ENCODE peak calls at places on chromosomes 2 and 18, in seven cellular contexts. U is RWPE1, X is activated B cell treated with CpG ODN at 0.5 μM for 24 hours, J is left lung, C is MCF 10A, H is astrocyte of the spinal cord, S is fibroblast of mammary gland. B is an unnamed sample.

GRCh38 chr2:171102802-171103201 is 57.9 kb downstream of the TLK1 start:
- DNase-seq in S (no peak), H (no peak), X (no peak), U (no peak), J (no peak), C (no peak), B (no peak)

GRCh38 chr2:109699646-109700045 is 85.5 kb downstream of the SOWAHC start:
- DNase-seq in H (no peak), C (no peak), J (no peak), X (no peak), U (no peak), S (no peak), B (no peak)

GRCh38 chr18:75915941-75916640 is 488.6 kb upstream of the SMIM21 start:
- DNase-seq in C (no peak), S (no peak), J (peak), H (no peak), X (no peak), U (peak), B (peak)

GRCh38 chr2:174493549-174494331 is 6.9 kb upstream of the GPR155 start:
- DNase-seq in X (no peak), U (no peak), C (no peak), J (no peak), H (no peak), S (no peak), B (no peak)

GRCh38 chr18:45441110-45441842 is 174.0 kb upstream of the SLC14A2 start:
- DNase-seq in X (no peak), S (peak), H (peak), C (peak), U (peak), J (no peak), B (no peak)

GRCh38 chr2:66103581-66103980 is 331.3 kb upstream of the MEIS1 start:
- DNase-seq in S (no peak), U (no peak), J (no peak), C (no peak), X (no peak), H (no peak), B (no peak)

GRCh38 chr2:11796190-11797171 is 50.0 kb downstream of the LPIN1 start:
- DNase-seq in J (no peak), H (no peak), U (no peak), C (no peak), S (peak), X (no peak), B (no peak)

GRCh38 chr2:231355802-231356473 is 39.6 kb upstream of the B3GNT7 start:
- DNase-seq in S (no peak), X (no peak), U (no peak), J (no peak), H (peak), C (no peak), B (no peak)

GRCh38 chr2:172726172-172726735 is 9.4 kb upstream of the RAPGEF4 start:
- DNase-seq in C (no peak), U (no peak), H (peak), S (no peak), J (no peak), X (no peak), B (no peak)

GRCh38 chr2:227661019-227661726 is 5.4 kb upstream of the SCYGR5 start:
- DNase-seq in J (no peak), U (no peak), H (no peak), C (no peak), X (no peak), S (no peak), B (no peak)

GRCh38 chr2:54466880-54467279 is 10.8 kb downstream of the SPTBN1 start:
- DNase-seq in J (no peak), S (peak), U (no peak), X (no peak), H (no peak), C (no peak), B (no peak)

GRCh38 chr18:9196568-9196967 is 60.0 kb downstream of the ANKRD12 start:
- DNase-seq in J (no peak), X (no peak), H (no peak), S (no peak), U (no peak), C (no peak), B (no peak)

GRCh38 chr18:76604642-76605240 is 109.7 kb upstream of the ZNF516 start:
- DNase-seq in C (peak), H (no peak), X (no peak), U (no peak), S (peak), J (no peak), B (no peak)

GRCh38 chr2:128232965-128233789 is 85.5 kb downstream of the HS6ST1 start:
- DNase-seq in H (peak), S (peak), C (peak), J (peak), U (peak), X (peak), B (peak)

GRCh38 chr2:128235581-128235980 is 83.1 kb downstream of the HS6ST1 start:
- DNase-seq in H (no peak), U (no peak), C (no peak), S (no peak), X (no peak), J (no peak), B (no peak)

GRCh38 chr2:128234613-128235012 is 84.1 kb downstream of the HS6ST1 start:
- DNase-seq in J (no peak), X (no peak), C (no peak), S (no peak), U (no peak), H (no peak), B (no peak)

GRCh38 chr2:128236491-128237035 is 82.1 kb downstream of the HS6ST1 start:
- DNase-seq in X (no peak), C (peak), S (peak), U (peak), J (no peak), H (peak), B (no peak)

GRCh38 chr2:128233790-128234395 is 84.8 kb downstream of the HS6ST1 start:
- DNase-seq in J (no peak), H (no peak), S (no peak), X (no peak), U (no peak), C (no peak), B (no peak)
- TF ChIP-seq CTCF in J (peak), H (no peak), S (no peak), X (no peak), U (peak), C (no peak), B (no peak)

DNA sequence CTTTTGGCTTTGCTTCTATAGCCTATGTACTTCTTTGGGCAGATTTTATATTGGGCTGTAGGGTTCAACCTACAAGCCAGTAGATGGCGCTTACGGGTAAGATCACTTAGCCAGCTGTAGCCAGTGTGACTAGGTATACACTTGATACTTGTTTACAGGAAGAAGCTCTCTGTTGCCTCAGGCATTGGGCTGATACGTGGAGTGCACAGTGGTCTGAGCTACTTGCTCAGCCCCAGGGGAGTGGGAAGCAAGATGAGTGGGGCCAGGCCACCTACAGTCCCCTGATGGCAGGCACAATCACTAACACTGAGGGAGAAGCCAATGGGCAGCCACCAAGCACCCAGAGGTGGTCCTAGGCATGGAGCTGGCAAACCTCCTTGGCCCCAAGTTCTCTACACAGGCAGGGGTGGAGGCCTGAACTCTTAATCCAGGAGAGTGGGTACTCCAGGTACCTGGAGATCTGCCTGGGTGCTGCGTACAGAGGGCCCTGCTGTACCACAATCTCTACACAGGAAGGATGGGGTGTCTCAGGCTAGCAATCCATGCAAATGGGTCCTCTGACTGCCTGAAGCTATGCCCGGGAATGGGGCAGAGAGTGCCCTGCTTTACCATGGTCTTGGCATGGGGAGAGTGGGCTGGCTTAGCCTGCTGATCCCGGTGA is 122.2 kb downstream of the NCOA1 start:
- DNase-seq in U (no peak), C (peak), X (no peak), J (no peak), S (peak), H (peak), B (peak)
- TF ChIP-seq CTCF in U (no peak), C (no peak), X (no peak), J (peak), S (peak), H (peak), B (peak)

DNA sequence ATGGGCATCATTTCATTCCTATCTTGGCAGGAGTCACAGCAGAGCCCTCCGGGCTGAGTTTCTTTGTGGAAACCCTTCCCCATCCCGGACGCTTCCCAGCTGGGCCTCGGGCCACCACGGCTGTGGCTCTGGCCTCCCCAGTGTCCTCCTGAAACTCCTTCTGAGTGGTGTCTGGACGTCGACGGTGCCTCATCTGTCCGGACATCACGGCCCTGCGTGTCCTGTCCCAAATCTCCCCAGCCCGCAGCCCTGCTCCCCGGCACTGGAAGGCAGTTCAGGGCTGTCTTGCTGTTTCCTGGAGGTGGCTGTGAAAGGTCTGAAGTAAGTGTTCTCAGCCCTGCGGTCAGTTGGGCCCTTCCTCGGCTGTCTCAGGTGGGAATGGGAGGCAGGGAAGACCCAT is 99.8 kb upstream of the TMEM18 start:
- DNase-seq in H (no peak), U (no peak), C (no peak), X (no peak), S (no peak), J (no peak), B (no peak)
- TF ChIP-seq CTCF in H (no peak), U (no peak), C (no peak), X (no peak), S (no peak), J (no peak), B (no peak)

DNA sequence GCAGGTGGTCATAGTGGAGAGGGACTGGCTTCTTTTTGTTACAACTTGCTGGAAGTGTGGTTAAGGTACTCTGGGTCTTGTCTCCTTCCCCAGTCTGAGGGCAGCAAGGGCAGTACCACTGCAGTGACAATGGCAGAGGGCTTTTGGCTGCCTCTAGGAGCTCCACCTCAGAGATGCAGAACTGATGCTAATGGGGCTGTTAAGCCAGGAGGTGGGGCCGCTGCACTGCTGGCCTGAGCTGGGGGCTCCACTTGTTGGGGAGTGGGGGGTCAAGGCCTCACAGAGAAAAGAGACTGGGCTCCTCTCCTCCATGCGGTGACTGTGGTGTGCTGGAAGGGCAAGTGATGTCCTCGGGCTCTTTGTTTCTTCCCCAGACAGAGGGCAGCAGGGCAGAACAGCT is 135.7 kb downstream of the DSEL start:
- DNase-seq in J (peak), S (no peak), H (no peak), U (no peak), C (no peak), X (no peak), B (no peak)
- TF ChIP-seq CTCF in J (no peak), S (no peak), H (no peak), U (no peak), C (no peak), X (no peak), B (no peak)

GRCh38 chr2:184072470-184072869 is 525.9 kb upstream of the ZNF804A start:
- DNase-seq in S (no peak), J (no peak), U (no peak), C (no peak), X (no peak), H (no peak), B (no peak)

GRCh38 chr2:184067502-184067901 is 530.8 kb upstream of the ZNF804A start:
- DNase-seq in X (no peak), S (no peak), J (no peak), U (no peak), C (peak), H (no peak), B (no peak)
- TF ChIP-seq CTCF in X (no peak), S (no peak), J (no peak), U (no peak), C (peak), H (no peak), B (no peak)

GRCh38 chr2:149573760-149574159 is 13.8 kb downstream of the MMADHC start:
- DNase-seq in H (peak), J (no peak), C (no peak), X (no peak), S (peak), U (no peak), B (no peak)
- TF ChIP-seq CTCF in H (peak), J (no peak), C (peak), X (no peak), S (peak), U (peak), B (no peak)